ENCODE peak calls at places on chromosomes 13 and 19, in nine cellular contexts. E is fibroblast of mammary gland; N is AG09319; G is AG10803; U is GM10248; K is AG04450; C is CD8-positive, alpha-beta T cell; D is BE2C; O is HFF-Myc. B is an unnamed sample.

GRCh38 chr19:34226036-34226435 is 28.3 kb upstream of the GARRE1 start:
- DNase-seq in E (no peak), N (no peak), G (no peak), U (no peak), K (no peak), C (no peak), D (no peak), O (no peak), B (no peak)

GRCh38 chr13:76516013-76516412 is 370.2 kb downstream of the KCTD12 start:
- DNase-seq in E (peak; percentile 89), N (peak; percentile 45), G (peak; percentile 70), U (no peak), K (peak; percentile 78), C (no peak), D (no peak), O (peak; percentile 69), B (peak; percentile 71)

GRCh38 chr19:58476498-58477015 is 405 bp downstream of the ZNF446 start:
- DNase-seq in E (peak; percentile 40), N (no peak), G (peak; percentile 24), U (peak; percentile 29), K (no peak), C (no peak), D (peak; percentile 38), O (no peak), B (peak; percentile 30)

GRCh38 chr13:110242615-110243014 is 64.3 kb downstream of the COL4A1 start:
- DNase-seq in E (no peak), N (no peak), G (no peak), U (no peak), K (no peak), C (no peak), D (no peak), O (no peak), B (no peak)

GRCh38 chr13:70253834-70254233 is 145.6 kb upstream of the KLHL1 start:
- DNase-seq in E (no peak), N (no peak), G (no peak), U (no peak), K (no peak), C (no peak), D (peak; percentile 15), O (no peak), B (no peak)

GRCh38 chr13:46949211-46949610 is 52.4 kb upstream of the HTR2A start:
- DNase-seq in E (no peak), N (no peak), G (no peak), U (no peak), K (no peak), C (no peak), D (no peak), O (no peak), B (no peak)

GRCh38 chr13:106523566-106523965 is 11.9 kb downstream of the EFNB2 start:
- DNase-seq in E (peak; percentile 65), N (no peak), G (peak; percentile 56), U (no peak), K (no peak), C (no peak), D (peak; percentile 87), O (no peak), B (no peak)

GRCh38 chr19:47221080-47221841 is 9.7 kb downstream of the BBC3 start:
- DNase-seq in E (no peak), N (no peak), G (no peak), U (no peak), K (no peak), C (no peak), D (no peak), O (no peak), B (no peak)

GRCh38 chr19:49407079-49407478 is 16.2 kb downstream of the PTH2 start:
- DNase-seq in E (no peak), N (no peak), G (no peak), U (no peak), K (no peak), C (no peak), D (no peak), O (no peak), B (no peak)

GRCh38 chr13:49298903-49299605 is 51.3 kb downstream of the CDADC1 start:
- DNase-seq in E (no peak), N (no peak), G (no peak), U (no peak), K (no peak), C (no peak), D (no peak), O (no peak), B (no peak)

GRCh38 chr13:109496216-109496615 is 290.2 kb downstream of the IRS2 start:
- DNase-seq in E (peak; percentile 5), N (no peak), G (no peak), U (no peak), K (no peak), C (no peak), D (no peak), O (no peak), B (no peak)

GRCh38 chr13:80249906-80250513 is 90.9 kb downstream of the SPRY2 start:
- DNase-seq in E (peak; percentile 59), N (no peak), G (peak; percentile 20), U (no peak), K (no peak), C (no peak), D (no peak), O (no peak), B (no peak)

GRCh38 chr13:50549221-50549942 is 294.1 kb downstream of the DLEU7 start:
- DNase-seq in E (no peak), N (no peak), G (no peak), U (no peak), K (no peak), C (no peak), D (no peak), O (no peak), B (no peak)

GRCh38 chr19:39406656-39407393 is at the start of gene ZFP36:
- DNase-seq in E (peak; percentile 81), N (peak; percentile 87), G (peak; percentile 84), U (peak; percentile 79), K (peak; percentile 60), C (peak; percentile 88), D (peak; percentile 84), O (no peak), B (peak; percentile 92)
- TF ChIP-seq CTCF in E (no peak), N (no peak), G (peak; percentile 1), U (no peak), K (no peak), C (no peak), D (no peak), O (no peak), B (no peak)

GRCh38 chr13:27765650-27766049 is 26.6 kb upstream of the GSX1 start:
- DNase-seq in E (no peak), N (no peak), G (no peak), U (no peak), K (no peak), C (no peak), D (no peak), O (no peak), B (no peak)
- TF ChIP-seq CTCF in E (no peak), N (no peak), G (no peak), U (no peak), K (no peak), C (no peak), D (no peak), O (no peak), B (no peak)

DNA sequence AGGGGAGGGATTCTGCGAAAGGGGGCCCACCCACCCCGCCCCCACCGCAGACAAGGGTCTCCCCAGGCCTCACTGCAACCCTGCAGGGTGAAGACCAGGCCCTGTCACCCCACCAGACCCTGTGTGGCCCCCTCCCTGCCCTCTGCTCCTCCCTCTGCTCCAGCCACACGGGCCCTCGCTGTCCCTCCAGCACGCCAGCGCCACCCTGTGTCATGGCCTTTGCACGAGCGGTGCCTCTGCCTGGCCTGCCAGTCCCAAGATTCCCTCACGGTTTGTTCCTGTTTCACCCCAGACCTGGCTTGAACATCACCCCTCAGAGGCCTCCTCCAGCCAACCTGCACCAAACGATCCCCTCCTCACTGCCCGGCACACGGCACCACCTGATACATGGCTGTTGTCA is 27.3 kb downstream of the PIP5K1C start:
- DNase-seq in E (no peak), N (no peak), G (no peak), U (no peak), K (no peak), C (no peak), D (no peak), O (no peak), B (no peak)
- TF ChIP-seq CTCF in E (no peak), N (no peak), G (no peak), U (no peak), K (no peak), C (no peak), D (no peak), O (no peak), B (no peak)

GRCh38 chr19:18520848-18521691 is 800 bp downstream of the ELL start:
- DNase-seq in E (no peak), N (no peak), G (no peak), U (no peak), K (no peak), C (no peak), D (peak; percentile 41), O (no peak), B (no peak)
- TF ChIP-seq CTCF in E (no peak), N (no peak), G (no peak), U (no peak), K (peak; percentile 14), C (no peak), D (no peak), O (no peak), B (peak; percentile 43)

DNA sequence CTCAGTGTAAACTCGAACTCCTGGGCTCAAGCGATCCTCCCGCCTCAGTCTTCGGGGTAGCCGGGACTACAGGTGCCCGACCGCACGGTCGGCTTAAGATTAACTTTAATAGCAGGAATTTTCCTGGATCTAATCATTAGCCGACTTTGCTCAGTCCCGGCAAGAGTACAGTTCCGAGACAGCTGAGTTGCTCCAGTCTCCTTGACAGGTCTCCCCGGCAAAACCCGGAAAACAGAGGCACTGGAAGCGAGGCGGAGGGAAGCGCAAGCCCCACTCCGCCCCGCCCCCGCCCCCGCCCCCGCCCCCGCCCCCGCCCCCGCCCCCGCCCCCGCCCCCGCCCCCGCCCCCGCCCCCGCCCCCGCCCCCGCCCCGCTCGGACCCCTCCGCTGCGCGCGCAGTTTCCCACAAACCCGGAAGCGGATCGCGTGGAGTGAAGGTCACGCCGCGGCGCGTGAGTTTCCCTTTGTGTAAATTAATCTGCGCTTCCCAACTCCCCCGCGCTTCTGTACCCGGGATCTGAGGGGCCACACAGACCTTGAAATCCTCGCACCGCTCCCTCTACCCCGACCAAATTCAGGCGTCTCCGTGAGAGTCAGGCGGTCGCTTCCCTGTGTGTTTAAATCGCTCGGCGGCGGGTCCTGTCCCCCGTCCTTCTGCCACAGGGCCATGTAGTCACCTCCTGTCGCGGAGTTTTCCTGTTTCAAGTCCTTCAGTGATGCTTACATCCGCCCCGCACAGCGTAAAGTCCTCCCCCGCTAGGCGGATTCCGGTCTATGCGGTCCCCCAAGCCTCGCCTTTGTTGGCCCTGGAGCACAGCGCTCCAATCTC is at the start of gene ZNF480:
- DNase-seq in E (peak; percentile 68), N (peak; percentile 46), G (peak; percentile 74), U (peak; percentile 79), K (peak; percentile 47), C (peak; percentile 85), D (peak; percentile 79), O (no peak), B (peak; percentile 64)
- TF ChIP-seq CTCF in E (no peak), N (peak; percentile 12), G (no peak), U (no peak), K (peak; percentile 10), C (no peak), D (no peak), O (no peak), B (peak; percentile 32)